ENCODE peak calls at places on chromosome 3, in six cellular contexts. One of them, this sample, is unnamed.

GRCh38 chr3:139226731-139227130 is 117.1 kb upstream of the MRPS22 start:
- DNase-seq in activated T-cell treated with anti-CD3 and anti-CD28 coated beads for 1 hour: no peak
- DNase-seq in NCI-H1092 treated with DMSO at 0.1 percent for 48 hours: no peak
- DNase-seq in NAMALWA: no peak
- DNase-seq in activated naive CD4-positive, alpha-beta T cell treated with anti-CD3 and anti-CD28 coated beads, Interleukin-2, amount 10 ng/mL, durations not matched to agents 7 days and 5 days: no peak
- DNase-seq in heart right ventricle: no peak
- DNase-seq in this sample: no peak

GRCh38 chr3:111351334-111351733 is 190.7 kb upstream of the CD96 start:
- DNase-seq in activated T-cell treated with anti-CD3 and anti-CD28 coated beads for 1 hour: no peak
- DNase-seq in NCI-H1092 treated with DMSO at 0.1 percent for 48 hours: no peak
- DNase-seq in NAMALWA: no peak
- DNase-seq in activated naive CD4-positive, alpha-beta T cell treated with anti-CD3 and anti-CD28 coated beads, Interleukin-2, amount 10 ng/mL, durations not matched to agents 7 days and 5 days: no peak
- DNase-seq in heart right ventricle: no peak
- DNase-seq in this sample: no peak

GRCh38 chr3:154247806-154248480 is 76.3 kb downstream of the DHX36 start:
- DNase-seq in heart right ventricle: no peak
- DNase-seq in NAMALWA: no peak
- DNase-seq in NCI-H1092 treated with DMSO at 0.1 percent for 48 hours: peak; percentile 31
- DNase-seq in activated naive CD4-positive, alpha-beta T cell treated with anti-CD3 and anti-CD28 coated beads, Interleukin-2, amount 10 ng/mL, durations not matched to agents 7 days and 5 days: no peak
- DNase-seq in activated T-cell treated with anti-CD3 and anti-CD28 coated beads for 1 hour: no peak
- DNase-seq in this sample: no peak

GRCh38 chr3:44114142-44114541 is 127.5 kb upstream of the TOPAZ1 start:
- DNase-seq in NAMALWA: peak; percentile 66
- DNase-seq in activated naive CD4-positive, alpha-beta T cell treated with anti-CD3 and anti-CD28 coated beads, Interleukin-2, amount 10 ng/mL, durations not matched to agents 7 days and 5 days: peak; percentile 48
- DNase-seq in heart right ventricle: peak; percentile 36
- DNase-seq in NCI-H1092 treated with DMSO at 0.1 percent for 48 hours: peak; percentile 3
- DNase-seq in activated T-cell treated with anti-CD3 and anti-CD28 coated beads for 1 hour: peak; percentile 12
- DNase-seq in this sample: peak; percentile 17

GRCh38 chr3:150372320-150373118 is 35.6 kb upstream of the TSC22D2 start:
- DNase-seq in NAMALWA: peak; percentile 34
- DNase-seq in activated naive CD4-positive, alpha-beta T cell treated with anti-CD3 and anti-CD28 coated beads, Interleukin-2, amount 10 ng/mL, durations not matched to agents 7 days and 5 days: no peak
- DNase-seq in heart right ventricle: no peak
- DNase-seq in activated T-cell treated with anti-CD3 and anti-CD28 coated beads for 1 hour: no peak
- DNase-seq in NCI-H1092 treated with DMSO at 0.1 percent for 48 hours: no peak
- DNase-seq in this sample: no peak

GRCh38 chr3:133113526-133113925 is 75.3 kb downstream of the TMEM108 start:
- DNase-seq in heart right ventricle: no peak
- DNase-seq in activated naive CD4-positive, alpha-beta T cell treated with anti-CD3 and anti-CD28 coated beads, Interleukin-2, amount 10 ng/mL, durations not matched to agents 7 days and 5 days: no peak
- DNase-seq in activated T-cell treated with anti-CD3 and anti-CD28 coated beads for 1 hour: no peak
- DNase-seq in NCI-H1092 treated with DMSO at 0.1 percent for 48 hours: no peak
- DNase-seq in NAMALWA: no peak
- DNase-seq in this sample: no peak

GRCh38 chr3:190225186-190225692 is 97.0 kb downstream of the CLDN1 start:
- DNase-seq in heart right ventricle: no peak
- DNase-seq in NAMALWA: peak; percentile 57
- DNase-seq in NCI-H1092 treated with DMSO at 0.1 percent for 48 hours: peak; percentile 3
- DNase-seq in activated naive CD4-positive, alpha-beta T cell treated with anti-CD3 and anti-CD28 coated beads, Interleukin-2, amount 10 ng/mL, durations not matched to agents 7 days and 5 days: no peak
- DNase-seq in activated T-cell treated with anti-CD3 and anti-CD28 coated beads for 1 hour: no peak
- DNase-seq in this sample: peak; percentile 12

GRCh38 chr3:32626650-32627049 is 56.0 kb upstream of the DYNC1LI1 start:
- DNase-seq in heart right ventricle: no peak
- DNase-seq in activated naive CD4-positive, alpha-beta T cell treated with anti-CD3 and anti-CD28 coated beads, Interleukin-2, amount 10 ng/mL, durations not matched to agents 7 days and 5 days: no peak
- DNase-seq in NAMALWA: no peak
- DNase-seq in activated T-cell treated with anti-CD3 and anti-CD28 coated beads for 1 hour: no peak
- DNase-seq in NCI-H1092 treated with DMSO at 0.1 percent for 48 hours: no peak
- DNase-seq in this sample: no peak

GRCh38 chr3:53495091-53495517 is 693 bp downstream of the CACNA1D start:
- DNase-seq in heart right ventricle: no peak
- DNase-seq in activated naive CD4-positive, alpha-beta T cell treated with anti-CD3 and anti-CD28 coated beads, Interleukin-2, amount 10 ng/mL, durations not matched to agents 7 days and 5 days: no peak
- DNase-seq in activated T-cell treated with anti-CD3 and anti-CD28 coated beads for 1 hour: no peak
- DNase-seq in NCI-H1092 treated with DMSO at 0.1 percent for 48 hours: peak; percentile 5
- DNase-seq in NAMALWA: no peak
- DNase-seq in this sample: no peak

GRCh38 chr3:39108309-39108708 is 829 bp downstream of the TTC21A start:
- DNase-seq in NCI-H1092 treated with DMSO at 0.1 percent for 48 hours: no peak
- DNase-seq in heart right ventricle: no peak
- DNase-seq in activated naive CD4-positive, alpha-beta T cell treated with anti-CD3 and anti-CD28 coated beads, Interleukin-2, amount 10 ng/mL, durations not matched to agents 7 days and 5 days: peak; percentile 73
- DNase-seq in NAMALWA: peak; percentile 93
- DNase-seq in activated T-cell treated with anti-CD3 and anti-CD28 coated beads for 1 hour: no peak
- DNase-seq in this sample: no peak

GRCh38 chr3:58657571-58658141 is 8.9 kb downstream of the FAM3D start:
- DNase-seq in activated T-cell treated with anti-CD3 and anti-CD28 coated beads for 1 hour: no peak
- DNase-seq in NAMALWA: no peak
- DNase-seq in NCI-H1092 treated with DMSO at 0.1 percent for 48 hours: no peak
- DNase-seq in heart right ventricle: no peak
- DNase-seq in activated naive CD4-positive, alpha-beta T cell treated with anti-CD3 and anti-CD28 coated beads, Interleukin-2, amount 10 ng/mL, durations not matched to agents 7 days and 5 days: no peak
- DNase-seq in this sample: no peak

GRCh38 chr3:72999971-73000370 is 3.4 kb downstream of the PPP4R2 start:
- DNase-seq in NAMALWA: no peak
- DNase-seq in activated naive CD4-positive, alpha-beta T cell treated with anti-CD3 and anti-CD28 coated beads, Interleukin-2, amount 10 ng/mL, durations not matched to agents 7 days and 5 days: peak; percentile 44
- DNase-seq in activated T-cell treated with anti-CD3 and anti-CD28 coated beads for 1 hour: no peak
- DNase-seq in heart right ventricle: no peak
- DNase-seq in NCI-H1092 treated with DMSO at 0.1 percent for 48 hours: no peak
- DNase-seq in this sample: no peak

GRCh38 chr3:156579427-156579851 is 24.5 kb upstream of the SSR3 start:
- DNase-seq in activated naive CD4-positive, alpha-beta T cell treated with anti-CD3 and anti-CD28 coated beads, Interleukin-2, amount 10 ng/mL, durations not matched to agents 7 days and 5 days: no peak
- DNase-seq in activated T-cell treated with anti-CD3 and anti-CD28 coated beads for 1 hour: no peak
- DNase-seq in NAMALWA: no peak
- DNase-seq in heart right ventricle: no peak
- DNase-seq in NCI-H1092 treated with DMSO at 0.1 percent for 48 hours: no peak
- DNase-seq in this sample: no peak

GRCh38 chr3:10623578-10624275 is 118.3 kb upstream of the ATP2B2 start:
- DNase-seq in heart right ventricle: no peak
- DNase-seq in activated T-cell treated with anti-CD3 and anti-CD28 coated beads for 1 hour: no peak
- DNase-seq in activated naive CD4-positive, alpha-beta T cell treated with anti-CD3 and anti-CD28 coated beads, Interleukin-2, amount 10 ng/mL, durations not matched to agents 7 days and 5 days: no peak
- DNase-seq in NCI-H1092 treated with DMSO at 0.1 percent for 48 hours: no peak
- DNase-seq in NAMALWA: no peak
- DNase-seq in this sample: no peak

GRCh38 chr3:198018416-198018815 is 58.4 kb downstream of the LMLN start:
- DNase-seq in NCI-H1092 treated with DMSO at 0.1 percent for 48 hours: no peak
- DNase-seq in activated naive CD4-positive, alpha-beta T cell treated with anti-CD3 and anti-CD28 coated beads, Interleukin-2, amount 10 ng/mL, durations not matched to agents 7 days and 5 days: no peak
- DNase-seq in heart right ventricle: no peak
- DNase-seq in activated T-cell treated with anti-CD3 and anti-CD28 coated beads for 1 hour: no peak
- DNase-seq in NAMALWA: no peak
- DNase-seq in this sample: no peak

GRCh38 chr3:185134532-185134931 is 18.3 kb downstream of the C3orf70 start:
- DNase-seq in activated T-cell treated with anti-CD3 and anti-CD28 coated beads for 1 hour: no peak
- DNase-seq in NAMALWA: no peak
- DNase-seq in activated naive CD4-positive, alpha-beta T cell treated with anti-CD3 and anti-CD28 coated beads, Interleukin-2, amount 10 ng/mL, durations not matched to agents 7 days and 5 days: no peak
- DNase-seq in NCI-H1092 treated with DMSO at 0.1 percent for 48 hours: no peak
- DNase-seq in heart right ventricle: no peak
- DNase-seq in this sample: no peak

GRCh38 chr3:70829101-70829500 is 516.7 kb upstream of the MDFIC2 start:
- DNase-seq in NAMALWA: no peak
- DNase-seq in activated naive CD4-positive, alpha-beta T cell treated with anti-CD3 and anti-CD28 coated beads, Interleukin-2, amount 10 ng/mL, durations not matched to agents 7 days and 5 days: no peak
- DNase-seq in activated T-cell treated with anti-CD3 and anti-CD28 coated beads for 1 hour: no peak
- DNase-seq in NCI-H1092 treated with DMSO at 0.1 percent for 48 hours: no peak
- DNase-seq in heart right ventricle: no peak
- DNase-seq in this sample: no peak

GRCh38 chr3:124767259-124767658 is 37.0 kb downstream of the UMPS start:
- DNase-seq in NAMALWA: no peak
- DNase-seq in NCI-H1092 treated with DMSO at 0.1 percent for 48 hours: no peak
- DNase-seq in activated naive CD4-positive, alpha-beta T cell treated with anti-CD3 and anti-CD28 coated beads, Interleukin-2, amount 10 ng/mL, durations not matched to agents 7 days and 5 days: no peak
- DNase-seq in activated T-cell treated with anti-CD3 and anti-CD28 coated beads for 1 hour: no peak
- DNase-seq in heart right ventricle: no peak
- DNase-seq in this sample: no peak

GRCh38 chr3:32819581-32820348 is 2.0 kb downstream of the TRIM71 start:
- DNase-seq in heart right ventricle: no peak
- DNase-seq in NAMALWA: no peak
- DNase-seq in NCI-H1092 treated with DMSO at 0.1 percent for 48 hours: no peak
- DNase-seq in activated T-cell treated with anti-CD3 and anti-CD28 coated beads for 1 hour: no peak
- DNase-seq in activated naive CD4-positive, alpha-beta T cell treated with anti-CD3 and anti-CD28 coated beads, Interleukin-2, amount 10 ng/mL, durations not matched to agents 7 days and 5 days: no peak
- DNase-seq in this sample: no peak

GRCh38 chr3:141000027-141000663 is 51.0 kb upstream of the SPSB4 start:
- DNase-seq in activated naive CD4-positive, alpha-beta T cell treated with anti-CD3 and anti-CD28 coated beads, Interleukin-2, amount 10 ng/mL, durations not matched to agents 7 days and 5 days: peak; percentile 61
- DNase-seq in heart right ventricle: peak; percentile 62
- DNase-seq in NCI-H1092 treated with DMSO at 0.1 percent for 48 hours: peak; percentile 48
- DNase-seq in NAMALWA: peak; percentile 71
- DNase-seq in activated T-cell treated with anti-CD3 and anti-CD28 coated beads for 1 hour: peak; percentile 14
- DNase-seq in this sample: peak; percentile 68

GRCh38 chr3:181327349-181327748 is 337.8 kb upstream of the DNAJC19 start:
- DNase-seq in activated T-cell treated with anti-CD3 and anti-CD28 coated beads for 1 hour: no peak
- DNase-seq in heart right ventricle: no peak
- DNase-seq in NAMALWA: no peak
- DNase-seq in activated naive CD4-positive, alpha-beta T cell treated with anti-CD3 and anti-CD28 coated beads, Interleukin-2, amount 10 ng/mL, durations not matched to agents 7 days and 5 days: no peak
- DNase-seq in NCI-H1092 treated with DMSO at 0.1 percent for 48 hours: no peak
- DNase-seq in this sample: no peak

GRCh38 chr3:119659584-119660291 is 651 bp downstream of the POPDC2 start:
- DNase-seq in activated naive CD4-positive, alpha-beta T cell treated with anti-CD3 and anti-CD28 coated beads, Interleukin-2, amount 10 ng/mL, durations not matched to agents 7 days and 5 days: no peak
- DNase-seq in heart right ventricle: no peak
- DNase-seq in NCI-H1092 treated with DMSO at 0.1 percent for 48 hours: no peak
- DNase-seq in activated T-cell treated with anti-CD3 and anti-CD28 coated beads for 1 hour: no peak
- DNase-seq in NAMALWA: no peak
- DNase-seq in this sample: no peak

GRCh38 chr3:64187065-64187959 is 38.0 kb downstream of the PRICKLE2 start:
- DNase-seq in activated T-cell treated with anti-CD3 and anti-CD28 coated beads for 1 hour: no peak
- DNase-seq in activated naive CD4-positive, alpha-beta T cell treated with anti-CD3 and anti-CD28 coated beads, Interleukin-2, amount 10 ng/mL, durations not matched to agents 7 days and 5 days: no peak
- DNase-seq in NAMALWA: no peak
- DNase-seq in NCI-H1092 treated with DMSO at 0.1 percent for 48 hours: no peak
- DNase-seq in heart right ventricle: peak; percentile 54
- DNase-seq in this sample: no peak

GRCh38 chr3:166110102-166110501 is 272.9 kb upstream of the BCHE start:
- DNase-seq in activated T-cell treated with anti-CD3 and anti-CD28 coated beads for 1 hour: no peak
- DNase-seq in heart right ventricle: no peak
- DNase-seq in activated naive CD4-positive, alpha-beta T cell treated with anti-CD3 and anti-CD28 coated beads, Interleukin-2, amount 10 ng/mL, durations not matched to agents 7 days and 5 days: no peak
- DNase-seq in NAMALWA: no peak
- DNase-seq in NCI-H1092 treated with DMSO at 0.1 percent for 48 hours: no peak
- DNase-seq in this sample: no peak

GRCh38 chr3:31077021-31077601 is 182.7 kb upstream of the GADL1 start:
- DNase-seq in NAMALWA: no peak
- DNase-seq in activated naive CD4-positive, alpha-beta T cell treated with anti-CD3 and anti-CD28 coated beads, Interleukin-2, amount 10 ng/mL, durations not matched to agents 7 days and 5 days: peak; percentile 40
- DNase-seq in activated T-cell treated with anti-CD3 and anti-CD28 coated beads for 1 hour: no peak
- DNase-seq in heart right ventricle: no peak
- DNase-seq in NCI-H1092 treated with DMSO at 0.1 percent for 48 hours: no peak
- DNase-seq in this sample: no peak

GRCh38 chr3:25473246-25473645 is 45.2 kb downstream of the RARB start:
- DNase-seq in heart right ventricle: no peak
- DNase-seq in activated T-cell treated with anti-CD3 and anti-CD28 coated beads for 1 hour: no peak
- DNase-seq in activated naive CD4-positive, alpha-beta T cell treated with anti-CD3 and anti-CD28 coated beads, Interleukin-2, amount 10 ng/mL, durations not matched to agents 7 days and 5 days: no peak
- DNase-seq in NCI-H1092 treated with DMSO at 0.1 percent for 48 hours: no peak
- DNase-seq in NAMALWA: no peak
- DNase-seq in this sample: no peak

GRCh38 chr3:99842826-99843589 is 25.3 kb downstream of the CMSS1 start:
- DNase-seq in NAMALWA: peak; percentile 34
- DNase-seq in activated T-cell treated with anti-CD3 and anti-CD28 coated beads for 1 hour: no peak
- DNase-seq in NCI-H1092 treated with DMSO at 0.1 percent for 48 hours: peak; percentile 64
- DNase-seq in activated naive CD4-positive, alpha-beta T cell treated with anti-CD3 and anti-CD28 coated beads, Interleukin-2, amount 10 ng/mL, durations not matched to agents 7 days and 5 days: no peak
- DNase-seq in heart right ventricle: no peak
- DNase-seq in this sample: peak; percentile 58

GRCh38 chr3:123843668-123844067 is 40.5 kb downstream of the MYLK start:
- DNase-seq in activated T-cell treated with anti-CD3 and anti-CD28 coated beads for 1 hour: no peak
- DNase-seq in heart right ventricle: no peak
- DNase-seq in NAMALWA: no peak
- DNase-seq in activated naive CD4-positive, alpha-beta T cell treated with anti-CD3 and anti-CD28 coated beads, Interleukin-2, amount 10 ng/mL, durations not matched to agents 7 days and 5 days: no peak
- DNase-seq in NCI-H1092 treated with DMSO at 0.1 percent for 48 hours: no peak
- DNase-seq in this sample: no peak

GRCh38 chr3:191379473-191379872 is 49.1 kb upstream of the UTS2B start:
- DNase-seq in activated naive CD4-positive, alpha-beta T cell treated with anti-CD3 and anti-CD28 coated beads, Interleukin-2, amount 10 ng/mL, durations not matched to agents 7 days and 5 days: no peak
- DNase-seq in heart right ventricle: no peak
- DNase-seq in activated T-cell treated with anti-CD3 and anti-CD28 coated beads for 1 hour: no peak
- DNase-seq in NCI-H1092 treated with DMSO at 0.1 percent for 48 hours: no peak
- DNase-seq in NAMALWA: no peak
- DNase-seq in this sample: no peak

GRCh38 chr3:11668243-11669232 is 24.8 kb upstream of the VGLL4 start:
- DNase-seq in activated T-cell treated with anti-CD3 and anti-CD28 coated beads for 1 hour: no peak
- DNase-seq in NCI-H1092 treated with DMSO at 0.1 percent for 48 hours: no peak
- DNase-seq in NAMALWA: no peak
- DNase-seq in heart right ventricle: no peak
- DNase-seq in activated naive CD4-positive, alpha-beta T cell treated with anti-CD3 and anti-CD28 coated beads, Interleukin-2, amount 10 ng/mL, durations not matched to agents 7 days and 5 days: no peak
- DNase-seq in this sample: no peak

GRCh38 chr3:197501879-197502620 is 53.7 kb downstream of the BDH1 start:
- DNase-seq in heart right ventricle: no peak
- DNase-seq in activated T-cell treated with anti-CD3 and anti-CD28 coated beads for 1 hour: no peak
- DNase-seq in NCI-H1092 treated with DMSO at 0.1 percent for 48 hours: peak; percentile 22
- DNase-seq in NAMALWA: peak; percentile 93
- DNase-seq in activated naive CD4-positive, alpha-beta T cell treated with anti-CD3 and anti-CD28 coated beads, Interleukin-2, amount 10 ng/mL, durations not matched to agents 7 days and 5 days: peak; percentile 55
- DNase-seq in this sample: peak; percentile 82

This sample was measured in cerebellar cortex.